ENCODE peak calls at places on chromosomes 12 and 14, in eight cellular contexts. One of them, this sample, is unnamed.

GRCh38 chr12:57342207-57342691 is 88.6 kb downstream of the R3HDM2 start:
- DNase-seq in IMR-90: peak; percentile 54
- DNase-seq in HepG2: no peak
- DNase-seq in fibroblast of lung: peak; percentile 70
- DNase-seq in GM23248: peak; percentile 35
- DNase-seq in mammary epithelial cell: no peak
- DNase-seq in neural progenitor cell: peak; percentile 41
- DNase-seq in A549: peak; percentile 27
- DNase-seq in this sample: peak; percentile 62

GRCh38 chr14:44914849-44915248 is 46.9 kb downstream of the KLHL28 start:
- DNase-seq in IMR-90: peak; percentile 12
- DNase-seq in HepG2: peak; percentile 45
- DNase-seq in fibroblast of lung: peak; percentile 31
- DNase-seq in GM23248: peak; percentile 38
- DNase-seq in mammary epithelial cell: no peak
- DNase-seq in neural progenitor cell: peak; percentile 32
- DNase-seq in A549: no peak
- DNase-seq in this sample: no peak

GRCh38 chr14:34766611-34767010 is 52.2 kb upstream of the CFL2 start:
- DNase-seq in IMR-90: peak; percentile 10
- DNase-seq in HepG2: no peak
- DNase-seq in fibroblast of lung: peak; percentile 16
- DNase-seq in GM23248: peak; percentile 49
- DNase-seq in mammary epithelial cell: no peak
- DNase-seq in neural progenitor cell: no peak
- DNase-seq in A549: no peak
- DNase-seq in this sample: no peak

GRCh38 chr14:57692671-57693070 is 173.2 kb downstream of the SLC35F4 start:
- DNase-seq in IMR-90: peak; percentile 34
- DNase-seq in HepG2: peak; percentile 39
- DNase-seq in fibroblast of lung: peak; percentile 54
- DNase-seq in GM23248: peak; percentile 56
- DNase-seq in mammary epithelial cell: peak; percentile 41
- DNase-seq in neural progenitor cell: peak; percentile 13
- DNase-seq in A549: peak; percentile 26
- DNase-seq in this sample: no peak

GRCh38 chr14:99270491-99271287 is 1.3 kb downstream of the BCL11B start:
- DNase-seq in IMR-90: no peak
- DNase-seq in HepG2: no peak
- DNase-seq in fibroblast of lung: no peak
- DNase-seq in GM23248: peak; percentile 9
- DNase-seq in mammary epithelial cell: peak; percentile 29
- DNase-seq in neural progenitor cell: peak; percentile 81
- DNase-seq in A549: no peak
- DNase-seq in this sample: peak; percentile 86

GRCh38 chr12:101074940-101075680 is 134.9 kb downstream of the SLC5A8 start:
- DNase-seq in IMR-90: peak; percentile 4
- DNase-seq in HepG2: no peak
- DNase-seq in fibroblast of lung: no peak
- DNase-seq in GM23248: peak; percentile 52
- DNase-seq in mammary epithelial cell: no peak
- DNase-seq in neural progenitor cell: no peak
- DNase-seq in A549: no peak
- DNase-seq in this sample: no peak

GRCh38 chr12:75959060-75959459 is 72.5 kb downstream of the PHLDA1 start:
- DNase-seq in IMR-90: no peak
- DNase-seq in HepG2: no peak
- DNase-seq in fibroblast of lung: no peak
- DNase-seq in GM23248: no peak
- DNase-seq in mammary epithelial cell: no peak
- DNase-seq in neural progenitor cell: peak; percentile 52
- DNase-seq in A549: no peak
- DNase-seq in this sample: no peak

GRCh38 chr14:19800282-19801117 is 3.1 kb upstream of the OR4N2 start:
- DNase-seq in IMR-90: no peak
- DNase-seq in HepG2: no peak
- DNase-seq in fibroblast of lung: no peak
- DNase-seq in GM23248: no peak
- DNase-seq in mammary epithelial cell: no peak
- DNase-seq in neural progenitor cell: no peak
- DNase-seq in A549: no peak
- DNase-seq in this sample: no peak

GRCh38 chr12:31035944-31036665 is 37.6 kb upstream of the DDX11 start:
- DNase-seq in IMR-90: peak; percentile 18
- DNase-seq in HepG2: no peak
- DNase-seq in fibroblast of lung: peak; percentile 18
- DNase-seq in GM23248: peak; percentile 15
- DNase-seq in mammary epithelial cell: no peak
- DNase-seq in neural progenitor cell: no peak
- DNase-seq in A549: no peak
- DNase-seq in this sample: peak; percentile 34

GRCh38 chr12:121806556-121807308 is 2.9 kb downstream of the SETD1B start:
- DNase-seq in IMR-90: no peak
- DNase-seq in HepG2: no peak
- DNase-seq in fibroblast of lung: no peak
- DNase-seq in GM23248: peak; percentile 66
- DNase-seq in mammary epithelial cell: peak; percentile 33
- DNase-seq in neural progenitor cell: peak; percentile 34
- DNase-seq in A549: no peak
- DNase-seq in this sample: peak; percentile 96

GRCh38 chr14:103526247-103526913 is 2.6 kb upstream of the TRMT61A start:
- DNase-seq in IMR-90: no peak
- DNase-seq in HepG2: no peak
- DNase-seq in fibroblast of lung: no peak
- DNase-seq in GM23248: no peak
- DNase-seq in mammary epithelial cell: no peak
- DNase-seq in neural progenitor cell: no peak
- DNase-seq in A549: no peak
- DNase-seq in this sample: peak; percentile 58

GRCh38 chr14:51626185-51626584 is 25.5 kb upstream of the FRMD6 start:
- DNase-seq in IMR-90: no peak
- DNase-seq in HepG2: no peak
- DNase-seq in fibroblast of lung: no peak
- DNase-seq in GM23248: no peak
- DNase-seq in mammary epithelial cell: no peak
- DNase-seq in neural progenitor cell: no peak
- DNase-seq in A549: no peak
- DNase-seq in this sample: no peak

GRCh38 chr14:75454963-75455546 is 27.2 kb downstream of the JDP2 start:
- DNase-seq in IMR-90: peak; percentile 76
- DNase-seq in HepG2: peak; percentile 15
- DNase-seq in fibroblast of lung: peak; percentile 77
- DNase-seq in GM23248: peak; percentile 90
- DNase-seq in mammary epithelial cell: peak; percentile 20
- DNase-seq in neural progenitor cell: no peak
- DNase-seq in A549: no peak
- DNase-seq in this sample: peak; percentile 83

GRCh38 chr14:65961004-65961403 is 525.2 kb upstream of the CCDC196 start:
- DNase-seq in IMR-90: peak; percentile 7
- DNase-seq in HepG2: no peak
- DNase-seq in fibroblast of lung: peak; percentile 11
- DNase-seq in GM23248: peak; percentile 75
- DNase-seq in mammary epithelial cell: peak; percentile 42
- DNase-seq in neural progenitor cell: peak; percentile 81
- DNase-seq in A549: peak; percentile 13
- DNase-seq in this sample: peak; percentile 71

GRCh38 chr12:1171657-1172056 is 180.6 kb downstream of the ERC1 start:
- DNase-seq in IMR-90: no peak
- DNase-seq in HepG2: no peak
- DNase-seq in fibroblast of lung: no peak
- DNase-seq in GM23248: no peak
- DNase-seq in mammary epithelial cell: no peak
- DNase-seq in neural progenitor cell: peak; percentile 80
- DNase-seq in A549: no peak
- DNase-seq in this sample: no peak

GRCh38 chr12:5807090-5807414 is 138.0 kb downstream of the ANO2 start:
- DNase-seq in IMR-90: peak; percentile 53
- DNase-seq in HepG2: no peak
- DNase-seq in fibroblast of lung: no peak
- DNase-seq in GM23248: no peak
- DNase-seq in mammary epithelial cell: peak; percentile 13
- DNase-seq in neural progenitor cell: no peak
- DNase-seq in A549: no peak
- DNase-seq in this sample: no peak

GRCh38 chr14:28121512-28122297 is 644.9 kb upstream of the FOXG1 start:
- DNase-seq in IMR-90: no peak
- DNase-seq in HepG2: no peak
- DNase-seq in fibroblast of lung: no peak
- DNase-seq in GM23248: no peak
- DNase-seq in mammary epithelial cell: no peak
- DNase-seq in neural progenitor cell: peak; percentile 50
- DNase-seq in A549: no peak
- DNase-seq in this sample: no peak

GRCh38 chr14:58864751-58865519 is 227.2 kb downstream of the DACT1 start:
- DNase-seq in IMR-90: peak; percentile 82
- DNase-seq in HepG2: no peak
- DNase-seq in fibroblast of lung: peak; percentile 91
- DNase-seq in GM23248: peak; percentile 87
- DNase-seq in mammary epithelial cell: no peak
- DNase-seq in neural progenitor cell: no peak
- DNase-seq in A549: no peak
- DNase-seq in this sample: no peak

GRCh38 chr12:24864796-24865125 is 84.1 kb downstream of the BCAT1 start:
- DNase-seq in IMR-90: peak; percentile 60
- DNase-seq in HepG2: no peak
- DNase-seq in fibroblast of lung: no peak
- DNase-seq in GM23248: peak; percentile 19
- DNase-seq in mammary epithelial cell: peak; percentile 35
- DNase-seq in neural progenitor cell: no peak
- DNase-seq in A549: no peak
- DNase-seq in this sample: peak; percentile 57

GRCh38 chr14:34029921-34030334 is 79.1 kb upstream of the EGLN3 start:
- DNase-seq in IMR-90: no peak
- DNase-seq in HepG2: no peak
- DNase-seq in fibroblast of lung: peak; percentile 82
- DNase-seq in GM23248: peak; percentile 38
- DNase-seq in mammary epithelial cell: no peak
- DNase-seq in neural progenitor cell: peak; percentile 18
- DNase-seq in A549: no peak
- DNase-seq in this sample: no peak

GRCh38 chr12:613996-614726 is 49.1 kb downstream of the NINJ2 start:
- DNase-seq in IMR-90: no peak
- DNase-seq in HepG2: peak; percentile 31
- DNase-seq in fibroblast of lung: no peak
- DNase-seq in GM23248: peak; percentile 16
- DNase-seq in mammary epithelial cell: no peak
- DNase-seq in neural progenitor cell: peak; percentile 61
- DNase-seq in A549: no peak
- DNase-seq in this sample: no peak

GRCh38 chr14:32449640-32450039 is 120.5 kb downstream of the AKAP6 start:
- DNase-seq in IMR-90: no peak
- DNase-seq in HepG2: no peak
- DNase-seq in fibroblast of lung: no peak
- DNase-seq in GM23248: no peak
- DNase-seq in mammary epithelial cell: no peak
- DNase-seq in neural progenitor cell: no peak
- DNase-seq in A549: no peak
- DNase-seq in this sample: no peak
- H3K4me2 ChIP-seq in IMR-90: no peak overlapping the region
- H3K4me2 ChIP-seq in HepG2: no peak overlapping the region
- H3K4me2 ChIP-seq in fibroblast of lung: no peak overlapping the region
- H3K4me2 ChIP-seq in GM23248: no peak overlapping the region
- H3K4me2 ChIP-seq in mammary epithelial cell: no peak overlapping the region
- H3K4me2 ChIP-seq in neural progenitor cell: no peak overlapping the region
- H3K4me2 ChIP-seq in A549: no peak overlapping the region
- H3K4me2 ChIP-seq in this sample: no peak overlapping the region

GRCh38 chr12:111298583-111299436 is 70.1 kb downstream of the PHETA1 start:
- DNase-seq in IMR-90: peak; percentile 31
- DNase-seq in HepG2: peak; percentile 41
- DNase-seq in fibroblast of lung: peak; percentile 48
- DNase-seq in GM23248: peak; percentile 73
- DNase-seq in mammary epithelial cell: peak; percentile 22
- DNase-seq in neural progenitor cell: peak; percentile 87
- DNase-seq in A549: peak; percentile 74
- DNase-seq in this sample: peak; percentile 95
- H3K4me2 ChIP-seq in IMR-90: no peak overlapping the region
- H3K4me2 ChIP-seq in HepG2: no peak overlapping the region
- H3K4me2 ChIP-seq in fibroblast of lung: no peak overlapping the region
- H3K4me2 ChIP-seq in GM23248: no peak overlapping the region
- H3K4me2 ChIP-seq in mammary epithelial cell: no peak overlapping the region
- H3K4me2 ChIP-seq in neural progenitor cell: peak overlapping the region; percentile 47
- H3K4me2 ChIP-seq in A549: no peak overlapping the region
- H3K4me2 ChIP-seq in this sample: no peak overlapping the region

GRCh38 chr12:108629156-108629555 is 4.5 kb downstream of the SELPLG start:
- DNase-seq in IMR-90: no peak
- DNase-seq in HepG2: no peak
- DNase-seq in fibroblast of lung: no peak
- DNase-seq in GM23248: no peak
- DNase-seq in mammary epithelial cell: no peak
- DNase-seq in neural progenitor cell: no peak
- DNase-seq in A549: no peak
- DNase-seq in this sample: no peak
- H3K4me2 ChIP-seq in IMR-90: no peak overlapping the region
- H3K4me2 ChIP-seq in HepG2: peak overlapping the region; percentile 65
- H3K4me2 ChIP-seq in fibroblast of lung: no peak overlapping the region
- H3K4me2 ChIP-seq in GM23248: peak overlapping the region; percentile 46
- H3K4me2 ChIP-seq in mammary epithelial cell: no peak overlapping the region
- H3K4me2 ChIP-seq in neural progenitor cell: no peak overlapping the region
- H3K4me2 ChIP-seq in A549: peak overlapping the region; percentile 61
- H3K4me2 ChIP-seq in this sample: peak overlapping the region; percentile 49

GRCh38 chr14:68944162-68944561 is 34.9 kb downstream of the ACTN1 start:
- DNase-seq in IMR-90: no peak
- DNase-seq in HepG2: no peak
- DNase-seq in fibroblast of lung: no peak
- DNase-seq in GM23248: no peak
- DNase-seq in mammary epithelial cell: peak; percentile 42
- DNase-seq in neural progenitor cell: no peak
- DNase-seq in A549: no peak
- DNase-seq in this sample: no peak

GRCh38 chr14:68945585-68946289 is 33.4 kb downstream of the ACTN1 start:
- DNase-seq in IMR-90: no peak
- DNase-seq in HepG2: peak; percentile 72
- DNase-seq in fibroblast of lung: no peak
- DNase-seq in GM23248: no peak
- DNase-seq in mammary epithelial cell: no peak
- DNase-seq in neural progenitor cell: no peak
- DNase-seq in A549: no peak
- DNase-seq in this sample: no peak

GRCh38 chr14:68943107-68943506 is 36.0 kb downstream of the ACTN1 start:
- DNase-seq in IMR-90: peak; percentile 38
- DNase-seq in HepG2: no peak
- DNase-seq in fibroblast of lung: no peak
- DNase-seq in GM23248: no peak
- DNase-seq in mammary epithelial cell: no peak
- DNase-seq in neural progenitor cell: no peak
- DNase-seq in A549: no peak
- DNase-seq in this sample: no peak

GRCh38 chr14:68946423-68946822 is 32.7 kb downstream of the ACTN1 start:
- DNase-seq in IMR-90: no peak
- DNase-seq in HepG2: no peak
- DNase-seq in fibroblast of lung: no peak
- DNase-seq in GM23248: no peak
- DNase-seq in mammary epithelial cell: no peak
- DNase-seq in neural progenitor cell: no peak
- DNase-seq in A549: no peak
- DNase-seq in this sample: no peak

DNA sequence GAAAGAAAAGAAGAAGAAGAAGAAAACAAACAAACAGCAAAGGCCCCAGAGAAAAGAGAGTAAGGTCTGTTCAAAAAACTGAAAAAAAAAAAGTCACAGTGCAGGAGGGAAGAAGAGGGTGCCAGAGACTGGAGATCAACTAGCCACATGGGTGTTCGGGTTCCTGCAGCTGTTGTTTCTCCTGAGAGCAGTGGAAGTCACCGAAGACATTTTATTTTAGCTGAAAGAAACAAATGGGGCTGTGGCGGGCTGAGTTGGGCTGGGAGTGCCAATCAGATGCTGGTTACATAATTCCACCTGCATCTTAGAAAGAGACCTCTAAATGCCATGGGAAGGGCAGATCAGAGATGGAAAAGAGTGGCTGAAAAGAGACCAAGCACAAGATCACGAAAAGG is 33.9 kb downstream of the ACTN1 start:
- DNase-seq in IMR-90: no peak
- DNase-seq in HepG2: no peak
- DNase-seq in fibroblast of lung: no peak
- DNase-seq in GM23248: no peak
- DNase-seq in mammary epithelial cell: no peak
- DNase-seq in neural progenitor cell: no peak
- DNase-seq in A549: no peak
- DNase-seq in this sample: no peak
- H3K4me2 ChIP-seq in IMR-90: no peak overlapping the region
- H3K4me2 ChIP-seq in HepG2: peak overlapping the region; percentile 64
- H3K4me2 ChIP-seq in fibroblast of lung: no peak overlapping the region
- H3K4me2 ChIP-seq in GM23248: no peak overlapping the region
- H3K4me2 ChIP-seq in mammary epithelial cell: no peak overlapping the region
- H3K4me2 ChIP-seq in neural progenitor cell: no peak overlapping the region
- H3K4me2 ChIP-seq in A549: peak overlapping the region; percentile 98
- H3K4me2 ChIP-seq in this sample: no peak overlapping the region